ENCODE peak calls at places on chromosomes 12 and 14, in nine cellular contexts. J is CD8-positive, alpha-beta T cell; G is endothelial cell; L is astrocyte of the cerebellum; W is osteocyte; N is fibroblast of lung; E is heart left ventricle; Y is uterus; H is BE2C. O is an unnamed sample.

GRCh38 chr14:50360093-50360492 is 36.6 kb downstream of the CDKL1 start:
- DNase-seq in Y (no peak), H (no peak), W (no peak), L (no peak), G (no peak), E (no peak), J (no peak), N (no peak), O (no peak)

GRCh38 chr14:51419685-51420084 is 179.6 kb downstream of the TMX1 start:
- DNase-seq in Y (no peak), E (no peak), H (no peak), N (no peak), G (no peak), W (no peak), J (no peak), L (no peak), O (no peak)

GRCh38 chr12:131087302-131087818 is 133.7 kb downstream of the ADGRD1 start:
- DNase-seq in J (peak), H (peak), E (no peak), Y (peak), W (peak), N (no peak), L (no peak), G (no peak), O (no peak)

GRCh38 chr14:21498540-21499526 is 12.3 kb downstream of the METTL3 start:
- DNase-seq in W (no peak), G (peak), N (peak), L (peak), E (no peak), J (no peak), H (peak), Y (no peak), O (peak)

GRCh38 chr14:38342803-38343202 is 86.9 kb upstream of the CLEC14A start:
- DNase-seq in W (no peak), L (peak), Y (no peak), H (no peak), N (peak), E (no peak), J (no peak), G (no peak), O (peak)

GRCh38 chr12:74043343-74043742 is 494.3 kb upstream of the ATXN7L3B start:
- DNase-seq in E (no peak), J (no peak), N (peak), G (no peak), H (no peak), L (peak), W (no peak), Y (no peak), O (peak)

GRCh38 chr14:68519788-68520187 is 273.1 kb downstream of the ZFP36L1 start:
- DNase-seq in E (no peak), H (no peak), G (no peak), L (no peak), W (no peak), N (no peak), J (no peak), Y (no peak), O (no peak)

GRCh38 chr12:91896725-91897515 is 248.7 kb downstream of the BTG1 start:
- DNase-seq in W (no peak), L (no peak), N (peak), J (no peak), Y (peak), H (no peak), G (no peak), E (no peak), O (peak)

GRCh38 chr14:22966783-22967269 is 9.9 kb upstream of the HAUS4 start:
- DNase-seq in G (no peak), J (no peak), L (no peak), Y (no peak), N (no peak), H (no peak), W (no peak), E (no peak), O (no peak)

GRCh38 chr12:94753071-94753779 is 102.9 kb upstream of the TMCC3 start:
- DNase-seq in G (no peak), Y (peak), H (no peak), N (peak), L (no peak), W (no peak), J (no peak), E (no peak), O (peak)
- TF ChIP-seq CTCF in G (no peak), Y (no peak), H (no peak), N (no peak), L (peak), W (no peak), J (no peak), E (no peak), O (no peak)

DNA sequence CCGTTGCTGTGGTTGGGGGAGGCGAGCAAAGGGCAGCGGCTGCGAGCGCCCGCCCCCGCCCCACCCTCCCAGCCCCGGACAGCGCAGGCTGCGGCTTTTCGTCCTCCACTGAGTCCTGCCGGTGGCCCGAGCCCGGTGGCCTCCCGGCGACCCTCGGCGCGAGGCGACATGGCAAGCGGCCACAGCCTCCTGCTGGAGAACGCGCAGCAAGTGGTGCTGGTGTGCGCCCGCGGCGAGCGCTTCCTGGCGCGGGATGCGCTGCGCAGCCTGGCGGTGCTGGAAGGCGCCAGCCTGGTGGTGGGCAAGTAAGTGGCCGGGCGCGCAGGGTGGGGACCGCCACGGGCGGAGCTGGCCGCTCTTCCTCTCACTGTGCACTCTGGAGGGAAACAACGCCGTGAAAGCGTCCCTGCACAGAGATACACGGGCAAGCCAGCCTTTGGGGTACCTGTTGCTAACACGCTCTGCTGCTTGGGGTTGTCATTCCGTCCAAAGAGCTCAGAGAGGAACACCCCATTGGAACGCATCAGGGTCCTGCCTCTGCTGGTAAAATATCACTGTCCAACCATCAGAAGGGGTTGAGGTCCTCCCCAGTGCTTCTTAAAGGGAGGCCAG is at the start of gene AMDHD1:
- DNase-seq in N (peak), J (peak), W (peak), G (peak), L (no peak), Y (peak), E (peak), H (peak), O (peak)
- TF ChIP-seq CTCF in N (peak), J (no peak), W (peak), G (no peak), L (peak), Y (peak), E (peak), H (peak), O (peak)

GRCh38 chr12:120356567-120357030 is 12.4 kb downstream of the MSI1 start:
- DNase-seq in W (peak), N (peak), E (peak), Y (peak), G (peak), H (peak), J (peak), L (peak), O (peak)

GRCh38 chr12:120357104-120357503 is 11.9 kb downstream of the MSI1 start:
- DNase-seq in N (no peak), L (no peak), W (no peak), E (no peak), G (no peak), H (no peak), J (no peak), Y (no peak), O (no peak)

GRCh38 chr12:120359159-120359527 is 9.8 kb downstream of the MSI1 start:
- DNase-seq in G (no peak), E (no peak), H (no peak), J (no peak), L (no peak), Y (no peak), W (no peak), N (no peak), O (no peak)

GRCh38 chr12:120361506-120362208 is 7.3 kb downstream of the MSI1 start:
- DNase-seq in Y (peak), J (no peak), G (peak), N (peak), W (peak), E (peak), L (peak), H (peak), O (peak)

GRCh38 chr12:120358412-120359158 is 10.4 kb downstream of the MSI1 start:
- DNase-seq in L (no peak), E (no peak), J (no peak), N (no peak), G (no peak), Y (no peak), W (no peak), H (no peak), O (no peak)
- TF ChIP-seq CTCF in L (no peak), E (no peak), J (no peak), N (no peak), G (no peak), Y (no peak), W (no peak), H (peak), O (no peak)

DNA sequence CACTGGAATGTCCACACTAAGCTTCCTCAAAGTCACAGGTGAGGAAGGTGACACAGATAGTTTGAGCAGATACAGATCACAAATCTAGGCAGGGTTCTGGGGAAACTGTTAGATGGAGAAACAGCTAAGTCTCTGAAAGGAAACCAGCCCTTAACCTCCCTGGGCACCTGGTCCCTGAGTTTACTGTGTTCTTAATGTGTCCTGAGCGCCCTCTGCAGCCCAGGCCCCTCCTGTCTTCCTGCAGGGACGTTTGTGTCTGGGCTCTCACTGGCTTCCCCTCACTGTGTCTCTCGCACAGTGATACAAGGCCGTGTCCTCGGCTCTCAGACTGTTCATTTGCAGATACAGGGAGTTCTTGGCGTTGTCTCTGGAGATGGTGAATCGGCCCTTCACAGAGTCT is 684.3 kb downstream of the TMEM121 start:
- DNase-seq in N (no peak), J (no peak), W (no peak), E (no peak), L (no peak), H (no peak), G (no peak), Y (no peak), O (no peak)
- TF ChIP-seq CTCF in N (no peak), J (no peak), W (no peak), E (no peak), L (no peak), H (no peak), G (no peak), Y (no peak), O (no peak)

DNA sequence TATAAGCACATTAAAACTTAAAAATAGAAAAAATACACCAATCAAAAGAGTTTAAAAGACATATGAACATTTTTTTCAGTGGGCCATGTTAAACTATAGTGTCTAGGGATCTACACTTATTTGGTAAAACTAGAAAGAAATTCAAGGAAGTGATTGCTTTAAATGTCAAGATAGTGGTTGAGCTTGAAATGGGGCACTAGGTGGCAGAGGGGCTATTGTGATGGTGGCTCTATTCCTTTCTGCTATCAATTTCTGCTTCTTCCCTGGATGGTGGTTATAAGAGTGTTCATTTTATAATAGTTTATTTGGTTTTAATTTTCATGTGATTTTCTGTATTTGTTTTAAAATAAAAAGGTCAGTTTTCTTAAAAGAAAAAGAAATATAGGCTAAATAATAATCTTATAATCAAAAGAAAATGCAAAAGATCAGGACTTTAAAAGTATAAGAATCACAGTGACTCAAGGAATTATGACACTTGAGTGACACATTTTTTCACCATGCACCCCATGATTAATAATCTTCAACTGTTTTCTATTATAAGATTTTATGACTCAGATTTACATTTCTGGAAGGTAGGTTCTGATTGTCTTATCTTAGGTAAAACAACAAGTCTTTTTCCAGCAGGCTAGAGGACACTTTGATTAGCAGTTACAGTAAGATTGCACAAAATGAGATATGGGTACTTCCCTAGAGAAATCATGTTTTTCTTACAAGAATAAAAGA is 137.5 kb downstream of the FSCB start:
- DNase-seq in H (no peak), J (no peak), N (no peak), W (no peak), L (no peak), G (no peak), E (no peak), Y (no peak), O (peak)
- TF ChIP-seq CTCF in H (no peak), J (no peak), N (no peak), W (no peak), L (no peak), G (no peak), E (no peak), Y (no peak), O (no peak)

DNA sequence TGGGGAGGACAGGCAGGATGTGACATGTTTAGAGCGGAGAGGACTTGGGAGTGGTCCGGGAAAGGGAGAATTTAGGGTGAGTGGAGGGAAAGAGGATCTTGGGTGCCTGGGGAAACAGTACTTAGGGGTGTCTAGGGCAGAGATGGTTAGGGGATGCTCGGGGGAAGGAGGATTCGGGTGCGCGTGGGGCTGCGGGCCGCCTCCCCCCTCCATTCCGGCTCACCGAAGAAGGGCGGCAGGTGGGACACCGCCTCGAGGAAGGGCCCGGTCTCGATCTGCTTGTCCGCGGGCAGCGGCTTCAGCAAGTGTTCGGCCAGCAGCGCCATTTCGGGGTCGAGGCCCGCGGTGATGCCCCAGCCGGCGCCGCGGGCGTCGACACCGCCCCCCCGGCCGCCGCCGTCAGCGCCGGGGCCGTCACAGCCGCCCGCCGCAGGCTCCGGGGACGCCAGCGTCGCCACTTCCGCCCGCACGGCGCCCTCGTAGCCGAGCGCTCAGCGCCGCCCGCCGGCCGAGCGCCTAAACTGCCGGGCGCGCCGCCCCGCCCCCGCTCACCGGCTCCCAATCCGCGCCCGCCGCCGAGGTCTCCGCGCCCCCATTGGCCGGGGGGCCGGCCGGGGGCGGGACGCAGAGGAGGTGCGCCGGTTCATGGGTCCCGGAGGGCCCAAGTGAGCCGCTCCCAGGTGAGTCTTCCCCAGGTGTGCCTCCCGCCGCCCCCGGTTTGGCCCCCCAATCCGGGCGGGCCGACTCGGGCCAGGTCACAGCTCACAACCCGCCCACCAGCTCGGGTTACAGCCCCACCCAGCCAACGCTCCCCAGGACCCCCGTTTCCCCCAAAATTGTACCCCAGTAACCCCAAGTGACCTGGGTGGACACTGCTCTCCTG is at the start of gene GLTP:
- DNase-seq in J (peak), Y (peak), N (peak), E (peak), W (peak), G (peak), H (peak), L (peak), O (peak)
- TF ChIP-seq CTCF in J (peak), Y (no peak), N (peak), E (peak), W (peak), G (no peak), H (peak), L (no peak), O (peak)

GRCh38 chr14:104820669-104821228 is 19.8 kb downstream of the ZBTB42 start:
- DNase-seq in N (peak), G (peak), Y (peak), L (no peak), W (peak), J (no peak), E (peak), H (peak), O (peak)
- TF ChIP-seq CTCF in N (peak), G (no peak), Y (peak), L (peak), W (peak), J (no peak), E (peak), H (peak), O (peak)

GRCh38 chr14:28676481-28676880 is 90.1 kb upstream of the FOXG1 start:
- DNase-seq in J (no peak), W (no peak), E (no peak), H (no peak), Y (no peak), G (no peak), L (no peak), N (peak), O (no peak)

GRCh38 chr14:28678887-28679286 is 87.7 kb upstream of the FOXG1 start:
- DNase-seq in G (no peak), W (no peak), L (no peak), J (no peak), E (no peak), H (no peak), N (no peak), Y (no peak), O (no peak)

GRCh38 chr14:28677381-28677780 is 89.2 kb upstream of the FOXG1 start:
- DNase-seq in W (no peak), N (no peak), G (no peak), J (no peak), Y (no peak), H (no peak), L (no peak), E (no peak), O (no peak)

DNA sequence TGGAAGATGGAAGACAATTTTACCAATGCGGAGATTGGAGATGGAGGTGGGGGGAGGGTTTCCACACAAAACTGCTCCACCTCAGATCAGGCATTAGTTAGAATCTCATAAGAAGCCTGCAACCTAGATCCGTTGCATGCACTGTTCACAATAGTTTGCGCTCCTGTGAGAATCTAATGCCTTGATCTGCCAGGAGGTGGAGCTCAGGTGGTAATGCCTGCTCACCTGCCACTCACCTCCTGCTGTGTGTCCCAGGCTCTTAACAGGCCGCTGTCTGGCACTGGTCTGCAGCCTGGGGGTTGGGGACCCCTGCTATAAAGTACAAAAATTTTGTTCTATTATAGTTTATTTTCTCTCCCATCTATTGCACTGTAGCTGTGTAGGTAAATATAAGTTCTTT is 84.9 kb upstream of the FOXG1 start:
- DNase-seq in N (no peak), G (no peak), E (no peak), Y (no peak), W (no peak), J (no peak), L (no peak), H (no peak), O (no peak)
- TF ChIP-seq CTCF in N (no peak), G (no peak), E (no peak), Y (no peak), W (no peak), J (no peak), L (no peak), H (no peak), O (no peak)

O was measured in fibroblast of the aortic adventitia.